ENCODE peak calls at places on chromosomes 12 and 14, in eight cellular contexts. F is esophagus muscularis mucosa, S is Panc1, Y is SK-N-SH, M is sigmoid colon, X is breast epithelium, Q is transverse colon, W is GM12878. T is an unnamed sample.
A peak's percentile ranks its signal among the peaks of the same experiment; 100 is the strongest.

GRCh38 chr12:110694330-110694891 is 5.5 kb upstream of the HVCN1 start:
- DNase-seq in M (peak; percentile 70), S (no peak), W (no peak), Y (peak; percentile 78), Q (peak; percentile 39), X (no peak), F (no peak), T (no peak)

GRCh38 chr14:77039285-77040058 is 11.0 kb upstream of the IRF2BPL start:
- DNase-seq in W (no peak), X (no peak), F (no peak), Q (peak; percentile 39), M (no peak), Y (no peak), S (no peak), T (no peak)

GRCh38 chr14:64760146-64760755 is 56.0 kb downstream of the PLEKHG3 start:
- DNase-seq in X (no peak), S (peak; percentile 28), F (no peak), Y (peak; percentile 71), Q (peak; percentile 77), M (no peak), W (no peak), T (no peak)

GRCh38 chr14:99598774-99599173 is 5.2 kb downstream of the CCDC85C start:
- DNase-seq in F (no peak), W (no peak), S (no peak), Y (no peak), Q (no peak), X (no peak), M (no peak), T (no peak)

GRCh38 chr14:62081012-62081612 is 318.9 kb downstream of the SNAPC1 start:
- DNase-seq in F (no peak), S (no peak), W (peak; percentile 75), Q (peak; percentile 30), M (no peak), X (no peak), Y (no peak), T (no peak)

GRCh38 chr12:113261847-113262470 is 40.7 kb downstream of the TPCN1 start:
- DNase-seq in S (no peak), W (peak; percentile 11), X (no peak), Q (no peak), F (no peak), Y (no peak), M (no peak), T (no peak)

GRCh38 chr12:46567667-46568066 is 195.1 kb upstream of the SLC38A2 start:
- DNase-seq in S (no peak), Y (no peak), W (no peak), M (no peak), Q (no peak), X (no peak), F (no peak), T (no peak)

GRCh38 chr12:46523446-46523845 is 150.9 kb upstream of the SLC38A2 start:
- DNase-seq in Y (no peak), X (no peak), W (no peak), Q (no peak), M (no peak), F (no peak), S (no peak), T (no peak)

GRCh38 chr14:65332141-65332871 is 80.2 kb upstream of the FUT8 start:
- DNase-seq in Y (no peak), W (no peak), Q (no peak), M (no peak), S (no peak), F (no peak), X (no peak), T (no peak)

GRCh38 chr14:94885481-94886155 is 115.7 kb upstream of the GSC start:
- DNase-seq in M (no peak), W (no peak), Q (no peak), Y (no peak), F (no peak), X (no peak), S (no peak), T (no peak)

GRCh38 chr12:3315201-3315661 is 175.8 kb upstream of the PRMT8 start:
- DNase-seq in W (no peak), S (no peak), Q (peak; percentile 26), Y (peak; percentile 65), M (peak; percentile 87), X (peak; percentile 87), F (no peak), T (peak; percentile 88)

GRCh38 chr12:3319723-3320492 is 171.1 kb upstream of the PRMT8 start:
- DNase-seq in F (no peak), M (no peak), S (no peak), Y (no peak), W (no peak), Q (no peak), X (no peak), T (no peak)

GRCh38 chr12:3316776-3317480 is 174.1 kb upstream of the PRMT8 start:
- DNase-seq in F (no peak), S (no peak), M (no peak), W (no peak), Q (no peak), X (no peak), Y (no peak), T (no peak)

GRCh38 chr12:3317841-3318501 is 173.0 kb upstream of the PRMT8 start:
- DNase-seq in X (no peak), W (no peak), M (no peak), F (no peak), Q (no peak), S (no peak), Y (peak; percentile 77), T (no peak)

DNA sequence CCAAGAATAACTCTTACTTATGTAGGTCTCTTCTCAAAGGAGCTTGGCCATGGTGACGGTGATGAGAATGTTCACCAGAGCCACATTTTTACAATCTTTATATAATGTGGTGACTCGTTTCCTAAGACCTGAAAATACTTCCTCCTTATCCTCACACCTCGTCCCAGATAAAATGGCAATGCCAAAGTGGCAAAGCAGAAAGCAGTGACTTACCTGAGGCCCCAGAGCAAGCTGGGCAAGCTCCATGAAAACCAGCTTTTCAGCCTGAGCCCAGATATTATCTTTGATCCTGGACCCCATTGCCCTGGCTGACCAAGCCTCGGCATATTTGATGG is 173.6 kb upstream of the PRMT8 start:
- DNase-seq in X (no peak), Y (no peak), W (no peak), M (no peak), S (no peak), F (no peak), Q (no peak), T (no peak)
- TF ChIP-seq POLR2AphosphoS5 in X (no peak), Y (no peak), W (no peak), M (no peak), S (no peak), F (no peak), Q (no peak), T (no peak)

DNA sequence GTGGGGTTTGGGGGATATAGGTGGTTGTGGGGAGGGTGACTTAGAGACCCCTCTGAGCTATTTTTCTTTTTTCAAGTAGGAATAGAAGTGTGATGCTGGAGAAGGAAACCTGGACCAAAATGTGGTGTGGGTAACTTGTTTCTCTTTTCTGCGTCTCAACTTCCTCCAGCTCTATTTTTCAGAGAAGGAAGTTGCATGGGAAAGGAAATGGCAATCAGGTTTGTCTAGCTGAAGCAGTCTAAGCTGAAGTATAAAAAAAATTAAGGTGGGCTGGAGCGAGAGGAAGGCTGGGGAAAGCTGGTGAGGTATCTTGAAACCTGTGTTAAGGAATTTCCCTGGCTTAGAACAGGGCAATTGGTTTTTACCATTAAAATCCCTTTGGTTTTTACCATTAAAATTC is 34.2 kb upstream of the NINJ2 start:
- DNase-seq in S (no peak), Y (no peak), F (no peak), W (no peak), Q (no peak), X (no peak), M (no peak), T (no peak)
- H3K4me3 ChIP-seq in S (no peak overlapping the region), Y (no peak overlapping the region), F (no peak overlapping the region), W (no peak overlapping the region), Q (no peak overlapping the region), X (no peak overlapping the region), M (no peak overlapping the region), T (no peak overlapping the region)

GRCh38 chr12:103955811-103956514 is 9.7 kb upstream of the TDG start:
- DNase-seq in Y (peak; percentile 18), Q (no peak), W (no peak), M (no peak), S (no peak), F (no peak), X (no peak), T (no peak)
- TF ChIP-seq POLR2AphosphoS5 in Y (no peak), Q (no peak), W (no peak), M (no peak), S (no peak), F (no peak), X (no peak), T (no peak)

DNA sequence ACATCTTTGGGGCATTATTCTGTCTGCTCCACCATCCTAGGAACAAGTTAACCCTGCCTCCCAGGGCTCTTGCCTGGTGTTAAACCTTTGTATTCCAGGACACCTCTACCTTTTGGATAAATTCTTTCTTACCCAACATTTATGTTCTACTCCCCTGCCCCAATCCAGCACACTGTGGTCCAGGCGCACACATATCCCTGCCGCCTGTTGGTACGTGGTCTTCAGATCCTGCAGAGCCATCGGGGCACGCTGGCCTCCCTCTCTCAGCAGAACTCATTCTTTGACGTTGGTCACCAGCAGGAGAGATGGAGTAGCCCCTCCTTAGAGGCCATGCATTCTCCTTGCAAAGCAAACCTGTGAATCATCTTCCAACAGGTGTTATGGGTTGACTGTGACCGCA is 5.1 kb upstream of the TMEM179 start:
- DNase-seq in M (no peak), F (no peak), W (no peak), X (no peak), Y (no peak), S (no peak), Q (no peak), T (no peak)
- H3K4me3 ChIP-seq in M (no peak overlapping the region), F (no peak overlapping the region), W (no peak overlapping the region), X (no peak overlapping the region), Y (no peak overlapping the region), S (no peak overlapping the region), Q (no peak overlapping the region), T (no peak overlapping the region)

GRCh38 chr12:132325733-132326130 is 3.7 kb downstream of the GALNT9 start:
- DNase-seq in Q (no peak), Y (no peak), F (no peak), S (no peak), M (no peak), W (no peak), X (no peak), T (no peak)
- TF ChIP-seq POLR2AphosphoS5 in Q (no peak), Y (no peak), F (no peak), S (no peak), M (no peak), W (no peak), X (no peak), T (no peak)